ENCODE peak calls at places on chromosome 18, in six cellular contexts. M, Z, U, C, G and B are unnamed samples.

GRCh38 chr18:24678626-24679025 is 218.2 kb downstream of the HRH4 start:
- DNase-seq in M (no peak), Z (no peak), U (no peak), C (no peak), G (no peak), B (no peak)

GRCh38 chr18:64851796-64852195 is 702.9 kb upstream of the LINC00305 start:
- DNase-seq in M (no peak), Z (no peak), U (no peak), C (no peak), G (no peak), B (no peak)

GRCh38 chr18:25493401-25493800 is 141.4 kb upstream of the ZNF521 start:
- DNase-seq in M (no peak), Z (no peak), U (no peak), C (no peak), G (no peak), B (no peak)

GRCh38 chr18:22189431-22189830 is 20.0 kb downstream of the GATA6 start:
- DNase-seq in M (no peak), Z (no peak), U (no peak), C (no peak), G (no peak), B (no peak)

GRCh38 chr18:48184118-48184517 is 225.1 kb downstream of the ZBTB7C start:
- DNase-seq in M (no peak), Z (no peak), U (no peak), C (no peak), G (no peak), B (no peak)

GRCh38 chr18:63683152-63683551 is 19.6 kb upstream of the SERPINB11 start:
- DNase-seq in M (no peak), Z (no peak), U (peak), C (no peak), G (no peak), B (no peak)

GRCh38 chr18:73774836-73775509 is 372.7 kb downstream of the FBXO15 start:
- DNase-seq in M (peak), Z (no peak), U (peak), C (no peak), G (peak), B (no peak)

GRCh38 chr18:2641638-2642037 is 13.9 kb upstream of the SMCHD1 start:
- DNase-seq in M (no peak), Z (no peak), U (no peak), C (peak), G (no peak), B (no peak)

GRCh38 chr18:80200932-80201672 is 46.2 kb downstream of the PARD6G start:
- DNase-seq in M (no peak), Z (no peak), U (no peak), C (no peak), G (no peak), B (no peak)

GRCh38 chr18:80126797-80127196 is 17.7 kb downstream of the ADNP2 start:
- DNase-seq in M (no peak), Z (no peak), U (no peak), C (no peak), G (no peak), B (no peak)

GRCh38 chr18:26535630-26536029 is 12.7 kb downstream of the KCTD1 start:
- DNase-seq in M (no peak), Z (no peak), U (no peak), C (no peak), G (no peak), B (no peak)

GRCh38 chr18:28091197-28091596 is 85.7 kb downstream of the CDH2 start:
- DNase-seq in M (no peak), Z (no peak), U (no peak), C (no peak), G (no peak), B (no peak)

GRCh38 chr18:21167641-21168372 is 56.2 kb upstream of the ROCK1 start:
- DNase-seq in M (no peak), Z (no peak), U (no peak), C (no peak), G (peak), B (no peak)

GRCh38 chr18:70417847-70418246 is 129.0 kb downstream of the SOCS6 start:
- DNase-seq in M (no peak), Z (no peak), U (no peak), C (no peak), G (no peak), B (no peak)

GRCh38 chr18:12283256-12283655 is 24.8 kb upstream of the TUBB6 start:
- DNase-seq in M (no peak), Z (no peak), U (no peak), C (no peak), G (peak), B (no peak)

GRCh38 chr18:7414459-7414858 is 152.7 kb upstream of the PTPRM start:
- DNase-seq in M (no peak), Z (no peak), U (no peak), C (no peak), G (no peak), B (no peak)

GRCh38 chr18:23626451-23627279 is 36.0 kb downstream of the ANKRD29 start:
- DNase-seq in M (no peak), Z (no peak), U (no peak), C (no peak), G (no peak), B (no peak)

GRCh38 chr18:71327443-71328120 is 1038.7 kb downstream of the SOCS6 start:
- DNase-seq in M (no peak), Z (no peak), U (no peak), C (no peak), G (no peak), B (no peak)

GRCh38 chr18:57437433-57437781 is 2.2 kb downstream of the ONECUT2 start:
- DNase-seq in M (no peak), Z (no peak), U (no peak), C (no peak), G (no peak), B (no peak)

GRCh38 chr18:12884521-12885323 is 685 bp upstream of the PTPN2 start:
- DNase-seq in M (no peak), Z (no peak), U (no peak), C (no peak), G (no peak), B (no peak)

GRCh38 chr18:26386002-26386401 is 159.8 kb downstream of the TAF4B start:
- DNase-seq in M (no peak), Z (no peak), U (no peak), C (no peak), G (no peak), B (no peak)

GRCh38 chr18:35345460-35345921 is 1.3 kb upstream of the ZNF24 start:
- DNase-seq in M (no peak), Z (peak), U (no peak), C (peak), G (peak), B (peak)

GRCh38 chr18:75135158-75135725 is 73.7 kb downstream of the PTGR3 start:
- DNase-seq in M (no peak), Z (peak), U (no peak), C (no peak), G (no peak), B (no peak)

GRCh38 chr18:23281626-23282436 is 146.5 kb downstream of the CABLES1 start:
- DNase-seq in M (no peak), Z (no peak), U (peak), C (no peak), G (no peak), B (no peak)

GRCh38 chr18:27184115-27185024 is 738 bp downstream of the CHST9 start:
- DNase-seq in M (no peak), Z (no peak), U (no peak), C (no peak), G (peak), B (no peak)

GRCh38 chr18:80245781-80246655 is 1.3 kb downstream of the PARD6G start:
- DNase-seq in M (peak), Z (no peak), U (no peak), C (no peak), G (no peak), B (peak)

GRCh38 chr18:78983530-78983929 is 3.9 kb downstream of the SALL3 start:
- DNase-seq in M (no peak), Z (no peak), U (no peak), C (no peak), G (no peak), B (no peak)

GRCh38 chr18:44887227-44887631 is 206.5 kb downstream of the SETBP1 start:
- DNase-seq in M (no peak), Z (peak), U (peak), C (peak), G (peak), B (no peak)

GRCh38 chr18:8121942-8122480 is 487.2 kb upstream of the RAB12 start:
- DNase-seq in M (no peak), Z (no peak), U (no peak), C (no peak), G (no peak), B (no peak)

GRCh38 chr18:50038448-50038847 is 156.5 kb downstream of the MYO5B start:
- DNase-seq in M (no peak), Z (no peak), U (no peak), C (no peak), G (no peak), B (no peak)

GRCh38 chr18:76056467-76057194 is 438.4 kb downstream of the ZNF516 start:
- DNase-seq in M (peak), Z (peak), U (no peak), C (no peak), G (peak), B (peak)

GRCh38 chr18:28766027-28766426 is 589.1 kb upstream of the CDH2 start:
- DNase-seq in M (no peak), Z (no peak), U (no peak), C (no peak), G (no peak), B (no peak)

GRCh38 chr18:5892772-5893431 is 2.4 kb downstream of the TMEM200C start:
- DNase-seq in M (no peak), Z (no peak), U (no peak), C (no peak), G (no peak), B (no peak)

GRCh38 chr18:5894215-5894612 is 1.1 kb downstream of the TMEM200C start:
- DNase-seq in M (no peak), Z (no peak), U (no peak), C (no peak), G (no peak), B (no peak)

GRCh38 chr18:5895300-5895885 is at the start of gene TMEM200C:
- DNase-seq in M (peak), Z (no peak), U (no peak), C (no peak), G (peak), B (peak)

GRCh38 chr18:5895886-5896740 is 791 bp upstream of the TMEM200C start:
- DNase-seq in M (peak), Z (peak), U (no peak), C (no peak), G (peak), B (peak)

DNA sequence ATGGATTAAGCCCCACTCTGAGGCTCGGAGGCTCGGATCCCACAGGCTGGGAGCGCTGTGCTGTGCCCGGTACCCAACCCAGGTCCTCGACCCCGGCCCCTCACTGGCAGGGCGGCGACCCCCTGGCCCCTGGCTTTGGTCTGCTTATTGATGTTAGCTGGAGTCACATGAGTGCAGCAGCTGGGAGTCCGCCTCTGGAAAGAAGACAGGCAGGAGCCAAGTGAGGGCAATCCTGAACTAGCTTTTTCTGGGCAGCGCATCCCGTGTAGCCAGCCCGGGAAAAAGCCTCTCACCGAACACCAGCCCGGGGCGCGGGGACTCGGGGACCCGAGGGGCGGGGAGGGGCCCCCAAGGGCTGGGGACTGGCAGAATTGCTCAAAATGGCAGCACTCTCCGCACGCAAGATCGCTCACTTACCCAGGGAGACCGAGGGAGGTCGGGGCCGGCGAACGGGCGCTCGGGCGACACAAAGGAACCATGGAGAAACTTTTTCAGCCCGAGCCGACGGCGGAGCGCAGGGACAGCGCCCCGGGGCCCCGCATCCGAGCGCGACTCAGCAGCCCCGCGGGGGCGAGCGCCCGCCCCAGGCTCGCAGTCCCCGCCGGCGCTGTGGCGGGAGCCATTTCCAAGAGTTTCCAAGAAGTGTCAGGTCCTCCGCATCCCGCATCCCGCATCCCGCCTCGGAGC is 566 bp downstream of the TMEM200C start:
- DNase-seq in M (no peak), Z (no peak), U (no peak), C (no peak), G (peak), B (peak)
- TF ChIP-seq POLR2A in M (no peak), Z (no peak), U (no peak), C (no peak), G (no peak), B (no peak)

GRCh38 chr18:77099501-77100370 is 32.8 kb downstream of the MBP start:
- DNase-seq in M (no peak), Z (peak), U (no peak), C (no peak), G (no peak), B (no peak)

GRCh38 chr18:77102246-77103040 is 30.1 kb downstream of the MBP start:
- DNase-seq in M (no peak), Z (no peak), U (no peak), C (peak), G (no peak), B (no peak)

GRCh38 chr18:77103181-77103875 is 29.3 kb downstream of the MBP start:
- DNase-seq in M (no peak), Z (no peak), U (no peak), C (no peak), G (no peak), B (peak)

GRCh38 chr18:77100751-77101355 is 31.7 kb downstream of the MBP start:
- DNase-seq in M (no peak), Z (no peak), U (no peak), C (no peak), G (no peak), B (no peak)

DNA sequence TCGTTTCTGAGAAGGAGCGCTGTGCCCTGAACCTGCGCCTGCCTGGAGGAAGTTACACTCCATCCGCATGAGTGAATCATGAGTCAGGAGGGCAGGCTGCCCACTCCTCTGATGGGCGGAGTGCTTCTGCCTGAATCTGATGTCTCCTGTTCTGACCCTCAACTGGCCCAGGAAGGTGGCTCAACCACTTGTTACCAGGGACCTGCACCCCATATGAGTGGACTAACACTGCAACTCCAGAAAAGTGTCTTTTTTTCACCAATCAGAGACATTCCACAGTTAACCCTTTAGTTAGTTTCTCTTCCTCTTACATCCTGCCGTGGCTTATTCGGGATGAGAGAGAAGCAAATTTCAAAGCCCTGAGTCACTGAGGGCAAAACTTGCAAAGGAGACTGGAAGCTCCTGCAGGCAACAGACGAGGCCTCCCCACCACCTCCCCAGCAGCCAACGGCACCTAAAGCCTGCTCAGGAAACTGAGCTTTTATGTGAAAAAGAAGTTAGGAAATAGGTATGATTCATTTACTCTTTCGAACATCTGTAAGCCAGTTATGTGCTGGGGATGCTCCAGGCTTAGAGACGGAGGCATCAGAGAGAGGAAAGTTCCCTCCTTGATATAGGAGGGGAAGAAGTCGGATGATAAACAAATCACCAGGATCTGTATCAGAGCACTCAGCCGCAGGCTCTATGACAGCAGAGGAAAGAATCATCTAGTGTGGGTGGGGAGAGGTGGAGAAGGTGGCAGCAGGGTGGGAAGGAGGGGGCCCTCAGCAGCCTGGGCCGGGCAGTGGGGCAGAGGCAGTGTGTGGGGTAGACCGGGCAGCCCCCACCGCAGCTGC is 31.0 kb downstream of the MBP start:
- DNase-seq in M (peak), Z (peak), U (peak), C (peak), G (peak), B (peak)
- TF ChIP-seq POLR2A in M (no peak), Z (no peak), U (no peak), C (peak), G (no peak), B (no peak)

DNA sequence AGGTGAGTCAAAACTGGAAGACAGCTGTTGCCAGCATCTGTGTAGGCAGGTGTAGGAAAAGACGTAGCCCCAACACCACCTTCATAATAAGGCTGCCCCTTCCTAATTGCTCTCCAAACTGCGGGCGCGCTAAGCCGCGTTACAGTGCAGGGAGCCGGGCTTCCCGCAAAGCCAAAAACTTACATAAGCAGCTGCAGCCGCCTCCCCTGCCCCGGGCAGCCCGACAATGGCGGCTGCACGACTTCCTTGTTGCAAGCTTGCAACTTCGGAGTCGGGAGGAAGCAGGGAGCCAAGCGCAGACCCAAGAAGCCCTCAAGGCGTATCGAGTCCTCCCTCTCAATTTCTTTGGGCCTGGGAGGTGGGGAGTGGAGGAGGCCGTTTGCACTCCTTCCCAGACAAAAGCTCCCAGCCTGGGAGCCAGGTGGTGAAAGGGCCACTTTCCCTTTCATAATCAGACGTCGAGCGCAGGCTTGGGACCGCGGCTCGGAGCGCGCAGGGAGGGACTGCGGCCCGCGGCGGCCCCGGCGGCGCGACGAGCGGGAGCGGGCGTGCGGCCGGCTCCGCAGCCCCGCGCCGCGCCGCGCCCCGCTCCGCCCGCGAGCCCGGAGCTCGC is 802 bp downstream of the ZBTB14 start:
- DNase-seq in M (peak), Z (peak), U (peak), C (no peak), G (no peak), B (peak)
- TF ChIP-seq POLR2A in M (no peak), Z (no peak), U (peak), C (peak), G (peak), B (no peak)

GRCh38 chr18:11008544-11008943 is 140.8 kb downstream of the PIEZO2 start:
- DNase-seq in M (no peak), Z (no peak), U (no peak), C (no peak), G (no peak), B (no peak)

GRCh38 chr18:11004951-11005350 is 144.4 kb downstream of the PIEZO2 start:
- DNase-seq in M (no peak), Z (no peak), U (no peak), C (no peak), G (no peak), B (no peak)

GRCh38 chr18:11002796-11003195 is 146.6 kb downstream of the PIEZO2 start:
- DNase-seq in M (no peak), Z (no peak), U (no peak), C (no peak), G (no peak), B (no peak)

GRCh38 chr18:11004294-11004693 is 145.1 kb downstream of the PIEZO2 start:
- DNase-seq in M (no peak), Z (no peak), U (no peak), C (peak), G (no peak), B (no peak)

GRCh38 chr18:11005528-11005927 is 143.8 kb downstream of the PIEZO2 start:
- DNase-seq in M (no peak), Z (peak), U (peak), C (peak), G (peak), B (peak)
- TF ChIP-seq POLR2A in M (no peak), Z (no peak), U (no peak), C (no peak), G (peak), B (no peak)

DNA sequence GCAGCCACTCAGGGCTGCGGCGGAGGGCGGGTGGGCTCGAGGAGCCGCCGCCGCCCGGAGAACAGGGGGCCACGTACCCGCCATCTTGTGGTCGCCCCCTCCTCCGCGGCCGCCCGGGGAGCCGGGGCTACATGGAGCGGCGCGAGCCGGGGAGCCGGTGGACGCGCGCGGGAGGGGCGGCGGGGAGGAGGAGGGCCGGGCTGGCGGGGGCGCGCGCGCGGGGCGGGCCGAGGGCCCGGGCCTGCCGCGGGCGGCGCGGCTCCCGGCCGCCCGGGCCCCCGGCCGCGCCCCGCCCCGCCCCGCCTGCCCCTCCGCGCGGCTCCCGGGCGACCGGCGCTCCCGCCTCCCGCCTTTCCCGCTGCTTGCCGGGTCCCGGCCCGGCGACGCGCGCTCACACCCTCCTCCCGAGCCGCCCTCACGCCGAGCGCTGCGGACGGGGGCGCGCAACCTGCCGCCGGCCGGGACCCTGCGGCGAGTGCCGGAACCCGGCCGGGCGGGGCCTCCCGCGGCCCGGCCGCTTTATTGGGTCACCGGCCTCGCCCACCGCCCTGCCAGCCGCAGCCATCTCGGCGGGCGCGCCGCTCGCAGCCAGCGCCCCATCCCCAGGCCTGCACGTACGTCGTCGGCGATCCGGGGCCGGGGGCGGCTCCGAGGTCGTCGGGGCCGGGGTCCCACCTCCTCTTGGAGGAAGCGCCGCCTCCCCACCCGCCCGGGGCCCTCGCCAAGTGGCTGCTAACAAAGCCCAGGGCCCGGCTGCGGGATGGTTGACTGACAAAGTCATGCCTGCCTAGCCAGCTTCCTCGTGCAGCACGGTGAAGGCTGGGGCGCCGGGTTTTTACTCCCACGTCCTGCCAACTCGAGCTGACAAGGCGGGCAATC is at the start of gene PPP4R1:
- DNase-seq in M (peak), Z (peak), U (peak), C (no peak), G (peak), B (peak)
- TF ChIP-seq POLR2A in M (no peak), Z (peak), U (peak), C (peak), G (peak), B (peak)